ENCODE peak calls at places on chromosomes 2 and 18, in ten cellular contexts. J, P, W, R, T, K, S, U, L and M are unnamed samples.
A peak's percentile ranks its signal among the peaks of the same experiment; 100 is the strongest.

GRCh38 chr2:211946960-211947359 is 591.6 kb downstream of the ERBB4 start:
- DNase-seq in J (no peak), P (no peak), W (no peak), R (no peak), T (no peak), K (no peak), S (no peak), U (no peak), L (no peak), M (no peak)

GRCh38 chr2:14804912-14805311 is 172.4 kb downstream of the LRATD1 start:
- DNase-seq in J (no peak), P (no peak), W (no peak), R (peak; percentile 18), T (no peak), K (no peak), S (no peak), U (no peak), L (no peak), M (no peak)

GRCh38 chr18:49730951-49731391 is 82.4 kb downstream of the ACAA2 start:
- DNase-seq in J (no peak), P (peak; percentile 74), W (no peak), R (no peak), T (no peak), K (no peak), S (no peak), U (no peak), L (no peak), M (no peak)

GRCh38 chr2:120791961-120792295 is 56.3 kb downstream of the GLI2 start:
- DNase-seq in J (no peak), P (peak; percentile 74), W (no peak), R (peak; percentile 69), T (no peak), K (no peak), S (no peak), U (no peak), L (no peak), M (no peak)

GRCh38 chr2:38751847-38752410 is 768 bp upstream of the SRSF7 start:
- DNase-seq in J (no peak), P (no peak), W (peak; percentile 37), R (no peak), T (peak; percentile 51), K (no peak), S (no peak), U (no peak), L (no peak), M (no peak)

GRCh38 chr18:7904529-7904928 is 337.4 kb downstream of the PTPRM start:
- DNase-seq in J (peak; percentile 84), P (no peak), W (no peak), R (peak; percentile 89), T (no peak), K (no peak), S (no peak), U (no peak), L (no peak), M (no peak)

GRCh38 chr2:6852210-6852609 is 13.5 kb downstream of the CMPK2 start:
- DNase-seq in J (no peak), P (no peak), W (no peak), R (no peak), T (no peak), K (no peak), S (no peak), U (no peak), L (no peak), M (no peak)

GRCh38 chr18:13264986-13265900 is 46.7 kb downstream of the LDLRAD4 start:
- DNase-seq in J (no peak), P (no peak), W (no peak), R (no peak), T (no peak), K (no peak), S (no peak), U (no peak), L (no peak), M (no peak)

GRCh38 chr2:47037678-47038077 is 117.4 kb downstream of the STPG4 start:
- DNase-seq in J (no peak), P (no peak), W (no peak), R (peak; percentile 16), T (no peak), K (no peak), S (no peak), U (no peak), L (no peak), M (no peak)

GRCh38 chr2:47039502-47039870 is 115.6 kb downstream of the STPG4 start:
- DNase-seq in J (no peak), P (no peak), W (no peak), R (no peak), T (no peak), K (no peak), S (no peak), U (no peak), L (no peak), M (no peak)

GRCh38 chr2:47040662-47041061 is 114.4 kb downstream of the STPG4 start:
- DNase-seq in J (no peak), P (no peak), W (no peak), R (no peak), T (no peak), K (no peak), S (no peak), U (no peak), L (no peak), M (no peak)

GRCh38 chr2:47039913-47040562 is 115.1 kb downstream of the STPG4 start:
- DNase-seq in J (peak; percentile 65), P (no peak), W (no peak), R (no peak), T (no peak), K (no peak), S (no peak), U (no peak), L (peak; percentile 41), M (no peak)

DNA sequence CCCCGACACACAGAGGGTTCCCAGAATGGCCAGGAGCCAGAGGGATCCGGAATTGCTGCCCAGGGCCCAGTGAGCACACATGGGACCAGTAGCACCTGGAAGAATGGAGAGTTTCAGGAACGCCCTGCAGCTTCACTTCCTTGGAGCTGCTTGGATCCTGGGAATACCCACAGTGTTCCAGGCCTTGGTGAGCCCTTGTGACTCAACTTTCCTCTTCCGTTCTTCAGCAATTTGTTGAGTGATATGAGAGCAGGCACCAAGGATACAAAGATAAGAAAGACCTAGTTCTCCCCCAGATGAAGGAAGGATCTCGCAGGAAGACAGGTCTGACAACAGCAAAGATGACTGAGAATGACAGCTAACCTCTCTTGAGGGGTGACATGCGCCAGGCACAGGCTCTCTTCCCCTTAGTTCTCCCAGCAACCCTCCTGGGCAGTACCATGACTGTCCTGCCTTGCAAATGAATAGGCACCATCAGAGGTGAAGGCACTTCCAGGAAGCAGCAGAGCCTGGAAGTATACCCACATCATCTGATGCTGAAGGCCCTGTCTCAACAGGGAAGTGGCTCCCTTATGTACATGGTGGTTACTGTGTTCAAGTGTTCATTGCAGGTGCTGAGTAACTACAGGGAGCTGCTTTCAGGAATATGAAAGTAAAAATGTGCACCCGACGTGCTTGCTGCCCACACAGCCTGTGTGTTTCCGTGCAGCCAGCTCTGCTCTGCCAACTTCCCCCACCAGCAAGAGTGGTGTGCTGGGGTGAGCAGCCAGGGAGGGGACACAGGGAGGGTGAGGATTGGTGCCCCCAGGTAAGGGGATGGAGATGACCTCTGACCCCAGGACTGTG is 116.2 kb downstream of the STPG4 start:
- DNase-seq in J (no peak), P (no peak), W (no peak), R (no peak), T (no peak), K (no peak), S (no peak), U (no peak), L (no peak), M (no peak)
- H3K27ac ChIP-seq in J (peak overlapping the region; percentile 91), P (no peak overlapping the region), W (no peak overlapping the region), R (no peak overlapping the region), T (no peak overlapping the region), K (peak overlapping the region; percentile 89), S (peak overlapping the region; percentile 84), U (peak overlapping the region; percentile 53), L (peak overlapping the region; percentile 13), M (no peak overlapping the region)

GRCh38 chr2:144597894-144598593 is 78.1 kb upstream of the ZEB2 start:
- DNase-seq in J (no peak), P (no peak), W (no peak), R (no peak), T (no peak), K (no peak), S (no peak), U (no peak), L (no peak), M (no peak)
- H3K4me3 ChIP-seq in J (no peak overlapping the region), P (no peak overlapping the region), W (no peak overlapping the region), R (no peak overlapping the region), T (no peak overlapping the region), K (no peak overlapping the region), S (no peak overlapping the region), U (no peak overlapping the region), L (no peak overlapping the region), M (no peak overlapping the region)

GRCh38 chr18:2894131-2894840 is 47.5 kb downstream of the EMILIN2 start:
- DNase-seq in J (no peak), P (no peak), W (peak; percentile 97), R (no peak), T (no peak), K (peak; percentile 44), S (no peak), U (no peak), L (no peak), M (no peak)

GRCh38 chr18:2893676-2894075 is 46.9 kb downstream of the EMILIN2 start:
- DNase-seq in J (no peak), P (no peak), W (no peak), R (no peak), T (no peak), K (peak; percentile 61), S (no peak), U (no peak), L (no peak), M (no peak)

GRCh38 chr18:2894841-2895370 is 48.1 kb downstream of the EMILIN2 start:
- DNase-seq in J (no peak), P (peak; percentile 49), W (no peak), R (no peak), T (no peak), K (no peak), S (no peak), U (no peak), L (no peak), M (no peak)

GRCh38 chr18:2891526-2892431 is 45.0 kb downstream of the EMILIN2 start:
- DNase-seq in J (no peak), P (no peak), W (peak; percentile 34), R (peak; percentile 7), T (no peak), K (peak; percentile 40), S (no peak), U (no peak), L (no peak), M (peak; percentile 42)

GRCh38 chr18:2893056-2893455 is 46.2 kb downstream of the EMILIN2 start:
- DNase-seq in J (no peak), P (no peak), W (no peak), R (no peak), T (no peak), K (no peak), S (no peak), U (no peak), L (no peak), M (no peak)
- H3K27ac ChIP-seq in J (no peak overlapping the region), P (no peak overlapping the region), W (peak overlapping the region; percentile 99), R (no peak overlapping the region), T (no peak overlapping the region), K (no peak overlapping the region), S (no peak overlapping the region), U (no peak overlapping the region), L (no peak overlapping the region), M (no peak overlapping the region)

GRCh38 chr18:46034230-46034629 is 37.8 kb downstream of the PSTPIP2 start:
- DNase-seq in J (no peak), P (no peak), W (no peak), R (no peak), T (no peak), K (no peak), S (no peak), U (no peak), L (no peak), M (no peak)

DNA sequence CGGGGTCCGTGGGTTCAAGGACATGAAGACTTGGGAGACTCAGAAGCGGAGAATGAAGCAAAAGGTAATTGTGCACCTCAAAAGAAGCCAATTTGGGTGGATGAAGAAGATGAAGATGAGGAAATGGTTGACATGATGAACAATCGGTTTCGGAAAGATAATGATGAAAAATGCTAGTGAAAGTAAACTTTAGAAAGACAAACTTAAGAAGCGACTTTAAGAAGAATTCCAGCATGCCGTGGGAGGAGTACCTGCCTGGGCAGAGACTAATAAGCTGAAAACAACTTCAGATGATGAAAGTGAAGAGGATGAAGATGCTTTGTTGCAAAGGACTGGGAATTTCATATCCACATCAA is 43.5 kb downstream of the PSTPIP2 start:
- DNase-seq in J (no peak), P (no peak), W (no peak), R (no peak), T (no peak), K (no peak), S (no peak), U (no peak), L (no peak), M (no peak)
- H3K4me3 ChIP-seq in J (peak overlapping the region; percentile 61), P (peak overlapping the region; percentile 69), W (peak overlapping the region; percentile 29), R (no peak overlapping the region), T (peak overlapping the region; percentile 79), K (peak overlapping the region; percentile 62), S (peak overlapping the region; percentile 62), U (peak overlapping the region; percentile 48), L (peak overlapping the region; percentile 35), M (peak overlapping the region; percentile 89)